ENCODE peak calls at places on chromosomes 12 and 14, in seven cellular contexts. One of them, this sample, is unnamed.
A peak's percentile ranks its signal among the peaks of the same experiment; 100 is the strongest.

GRCh38 chr12:22254450-22254849 is 80.1 kb downstream of the ST8SIA1 start:
- ATAC-seq in K562: no peak
- ATAC-seq in HepG2: no peak
- ATAC-seq in Panc1: no peak
- ATAC-seq in GM23338: no peak
- ATAC-seq in GM12878: no peak
- ATAC-seq in HCT116: no peak
- ATAC-seq in this sample: no peak

GRCh38 chr12:51482808-51483532 is 58.3 kb downstream of the SLC4A8 start:
- ATAC-seq in K562: no peak
- ATAC-seq in HepG2: no peak
- ATAC-seq in Panc1: no peak
- ATAC-seq in GM23338: no peak
- ATAC-seq in GM12878: peak; percentile 62
- ATAC-seq in HCT116: no peak
- ATAC-seq in this sample: no peak

GRCh38 chr14:105139212-105139825 is 29.3 kb downstream of the JAG2 start:
- ATAC-seq in K562: no peak
- ATAC-seq in HepG2: no peak
- ATAC-seq in Panc1: no peak
- ATAC-seq in GM23338: no peak
- ATAC-seq in GM12878: no peak
- ATAC-seq in HCT116: no peak
- ATAC-seq in this sample: no peak

GRCh38 chr12:42969357-42969756 is 379.8 kb upstream of the PRICKLE1 start:
- ATAC-seq in K562: no peak
- ATAC-seq in HepG2: no peak
- ATAC-seq in Panc1: no peak
- ATAC-seq in GM23338: no peak
- ATAC-seq in GM12878: no peak
- ATAC-seq in HCT116: no peak
- ATAC-seq in this sample: peak; percentile 53

GRCh38 chr12:44021471-44021971 is 185.6 kb downstream of the TMEM117 start:
- ATAC-seq in K562: no peak
- ATAC-seq in HepG2: no peak
- ATAC-seq in Panc1: no peak
- ATAC-seq in GM23338: no peak
- ATAC-seq in GM12878: peak; percentile 77
- ATAC-seq in HCT116: no peak
- ATAC-seq in this sample: no peak

GRCh38 chr12:104687823-104688573 is 231.2 kb downstream of the CHST11 start:
- ATAC-seq in K562: no peak
- ATAC-seq in HepG2: no peak
- ATAC-seq in Panc1: no peak
- ATAC-seq in GM23338: no peak
- ATAC-seq in GM12878: no peak
- ATAC-seq in HCT116: no peak
- ATAC-seq in this sample: no peak

GRCh38 chr14:71536927-71537772 is 395.1 kb upstream of the RGS6 start:
- ATAC-seq in K562: no peak
- ATAC-seq in HepG2: no peak
- ATAC-seq in Panc1: no peak
- ATAC-seq in GM23338: no peak
- ATAC-seq in GM12878: no peak
- ATAC-seq in HCT116: no peak
- ATAC-seq in this sample: no peak

GRCh38 chr12:120470150-120470817 is 736 bp upstream of the SRSF9 start:
- ATAC-seq in K562: peak; percentile 61
- ATAC-seq in HepG2: peak; percentile 67
- ATAC-seq in Panc1: peak; percentile 61
- ATAC-seq in GM23338: peak; percentile 35
- ATAC-seq in GM12878: peak; percentile 36
- ATAC-seq in HCT116: peak; percentile 34
- ATAC-seq in this sample: peak; percentile 7

GRCh38 chr12:2681426-2682205 is 113.2 kb upstream of the FKBP4 start:
- ATAC-seq in K562: no peak
- ATAC-seq in HepG2: peak; percentile 19
- ATAC-seq in Panc1: no peak
- ATAC-seq in GM23338: no peak
- ATAC-seq in GM12878: no peak
- ATAC-seq in HCT116: no peak
- ATAC-seq in this sample: no peak

GRCh38 chr12:25811656-25812126 is 146.8 kb upstream of the RASSF8 start:
- ATAC-seq in K562: no peak
- ATAC-seq in HepG2: no peak
- ATAC-seq in Panc1: no peak
- ATAC-seq in GM23338: no peak
- ATAC-seq in GM12878: peak; percentile 93
- ATAC-seq in HCT116: peak; percentile 88
- ATAC-seq in this sample: no peak

GRCh38 chr14:85686908-85687307 is 157.0 kb downstream of the FLRT2 start:
- ATAC-seq in K562: no peak
- ATAC-seq in HepG2: no peak
- ATAC-seq in Panc1: no peak
- ATAC-seq in GM23338: no peak
- ATAC-seq in GM12878: no peak
- ATAC-seq in HCT116: no peak
- ATAC-seq in this sample: peak; percentile 70

GRCh38 chr12:19489168-19489567 is 49.9 kb downstream of the AEBP2 start:
- ATAC-seq in K562: no peak
- ATAC-seq in HepG2: no peak
- ATAC-seq in Panc1: no peak
- ATAC-seq in GM23338: no peak
- ATAC-seq in GM12878: peak; percentile 51
- ATAC-seq in HCT116: no peak
- ATAC-seq in this sample: no peak

GRCh38 chr12:3207858-3208257 is 130.7 kb downstream of the TSPAN9 start:
- ATAC-seq in K562: peak; percentile 94
- ATAC-seq in HepG2: peak; percentile 85
- ATAC-seq in Panc1: peak; percentile 56
- ATAC-seq in GM23338: peak; percentile 79
- ATAC-seq in GM12878: no peak
- ATAC-seq in HCT116: peak; percentile 81
- ATAC-seq in this sample: no peak

GRCh38 chr12:118035194-118036041 is 18.9 kb downstream of the RFC5 start:
- ATAC-seq in K562: peak; percentile 16
- ATAC-seq in HepG2: peak; percentile 52
- ATAC-seq in Panc1: peak; percentile 36
- ATAC-seq in GM23338: peak; percentile 38
- ATAC-seq in GM12878: peak; percentile 91
- ATAC-seq in HCT116: peak; percentile 73
- ATAC-seq in this sample: peak; percentile 13

GRCh38 chr14:64935508-64935907 is 7.0 kb downstream of the GPX2 start:
- ATAC-seq in K562: no peak
- ATAC-seq in HepG2: no peak
- ATAC-seq in Panc1: no peak
- ATAC-seq in GM23338: no peak
- ATAC-seq in GM12878: peak; percentile 31
- ATAC-seq in HCT116: no peak
- ATAC-seq in this sample: no peak

GRCh38 chr12:106187155-106187789 is 48.5 kb upstream of the NUAK1 start:
- ATAC-seq in K562: no peak
- ATAC-seq in HepG2: peak; percentile 81
- ATAC-seq in Panc1: no peak
- ATAC-seq in GM23338: no peak
- ATAC-seq in GM12878: no peak
- ATAC-seq in HCT116: no peak
- ATAC-seq in this sample: no peak

GRCh38 chr12:15472036-15472435 is 149.7 kb downstream of the PTPRO start:
- ATAC-seq in K562: no peak
- ATAC-seq in HepG2: no peak
- ATAC-seq in Panc1: no peak
- ATAC-seq in GM23338: no peak
- ATAC-seq in GM12878: no peak
- ATAC-seq in HCT116: no peak
- ATAC-seq in this sample: no peak

GRCh38 chr12:51678086-51678724 is 87.2 kb downstream of the SCN8A start:
- ATAC-seq in K562: peak; percentile 96
- ATAC-seq in HepG2: peak; percentile 89
- ATAC-seq in Panc1: peak; percentile 98
- ATAC-seq in GM23338: peak; percentile 94
- ATAC-seq in GM12878: peak; percentile 83
- ATAC-seq in HCT116: peak; percentile 99
- ATAC-seq in this sample: no peak

GRCh38 chr12:2016862-2017723 is 12.8 kb upstream of the DCP1B start:
- ATAC-seq in K562: no peak
- ATAC-seq in HepG2: no peak
- ATAC-seq in Panc1: no peak
- ATAC-seq in GM23338: no peak
- ATAC-seq in GM12878: peak; percentile 60
- ATAC-seq in HCT116: no peak
- ATAC-seq in this sample: no peak

GRCh38 chr12:112823582-112824149 is 32.1 kb downstream of the RPH3A start:
- ATAC-seq in K562: peak; percentile 70
- ATAC-seq in HepG2: no peak
- ATAC-seq in Panc1: no peak
- ATAC-seq in GM23338: peak; percentile 68
- ATAC-seq in GM12878: no peak
- ATAC-seq in HCT116: peak; percentile 88
- ATAC-seq in this sample: no peak

GRCh38 chr12:19675361-19675760 is 236.1 kb downstream of the AEBP2 start:
- ATAC-seq in K562: no peak
- ATAC-seq in HepG2: no peak
- ATAC-seq in Panc1: no peak
- ATAC-seq in GM23338: no peak
- ATAC-seq in GM12878: peak; percentile 98
- ATAC-seq in HCT116: no peak
- ATAC-seq in this sample: no peak

DNA sequence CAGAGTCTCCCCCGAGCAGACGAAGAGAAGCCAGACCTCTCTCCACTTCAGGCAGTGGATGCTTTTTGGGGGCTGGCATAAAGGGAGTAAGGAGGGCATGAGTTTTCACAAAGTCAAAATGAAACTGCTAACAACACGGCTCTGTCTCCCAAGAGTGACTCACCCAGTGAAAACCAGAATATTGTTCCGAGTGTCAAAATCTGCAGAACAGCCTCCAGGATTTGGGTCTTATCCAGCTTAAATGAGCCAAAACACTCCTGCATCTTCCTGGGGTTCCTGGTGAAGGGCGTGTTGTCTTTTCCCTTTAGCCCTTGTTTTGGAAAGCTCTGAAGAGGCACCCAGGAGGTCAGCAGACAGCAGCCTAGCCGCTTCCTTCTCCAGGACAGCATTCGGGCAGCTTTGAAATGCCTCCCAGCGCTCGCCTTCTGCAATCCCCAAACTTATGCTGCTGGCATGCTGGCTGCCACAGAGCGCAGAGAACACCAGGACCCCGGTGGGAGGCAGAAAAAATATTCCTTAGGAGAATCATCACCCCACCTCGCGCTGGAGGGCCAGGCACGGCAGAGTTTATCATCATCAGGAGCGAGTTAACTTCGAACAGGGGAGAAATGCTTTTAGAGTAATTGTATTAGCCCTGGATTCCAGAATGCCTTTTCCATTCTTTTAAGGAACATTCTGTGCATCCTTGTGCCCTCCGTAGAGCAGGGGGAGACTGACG is 117.7 kb upstream of the NCOR2 start:
- ATAC-seq in K562: no peak
- ATAC-seq in HepG2: no peak
- ATAC-seq in Panc1: peak; percentile 14
- ATAC-seq in GM23338: no peak
- ATAC-seq in GM12878: peak; percentile 60
- ATAC-seq in HCT116: no peak
- ATAC-seq in this sample: peak; percentile 57
- H3K27ac ChIP-seq in K562: no peak overlapping the region
- H3K27ac ChIP-seq in HepG2: no peak overlapping the region
- H3K27ac ChIP-seq in Panc1: peak overlapping the region; percentile 98
- H3K27ac ChIP-seq in GM23338: no peak overlapping the region
- H3K27ac ChIP-seq in GM12878: no peak overlapping the region
- H3K27ac ChIP-seq in HCT116: no peak overlapping the region
- H3K27ac ChIP-seq in this sample: peak overlapping the region; percentile 91

DNA sequence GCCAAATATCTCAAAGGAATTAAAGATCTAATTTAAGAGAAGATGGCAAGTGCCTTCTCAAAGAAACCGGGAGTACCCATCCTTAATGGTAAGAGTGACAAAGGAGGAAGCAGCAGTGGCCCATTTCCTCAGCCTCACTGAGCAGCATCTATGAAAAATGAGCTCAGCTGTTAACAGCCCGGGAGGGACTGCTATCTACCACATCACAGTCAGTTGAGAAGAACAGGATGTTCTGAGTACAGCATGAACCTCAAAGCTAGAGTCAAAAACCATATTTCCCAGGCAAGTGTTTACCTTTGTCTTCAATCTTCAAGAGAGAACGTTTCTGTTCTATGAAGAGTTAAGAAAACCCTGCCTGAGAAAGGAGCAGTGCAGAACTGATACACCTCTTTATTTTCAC is 115.0 kb downstream of the BTG1 start:
- ATAC-seq in K562: peak; percentile 85
- ATAC-seq in HepG2: no peak
- ATAC-seq in Panc1: no peak
- ATAC-seq in GM23338: no peak
- ATAC-seq in GM12878: peak; percentile 80
- ATAC-seq in HCT116: no peak
- ATAC-seq in this sample: peak; percentile 89
- TF ChIP-seq POLR2AphosphoS5 in K562: no peak
- TF ChIP-seq POLR2AphosphoS5 in HepG2: no peak
- TF ChIP-seq POLR2AphosphoS5 in Panc1: no peak
- TF ChIP-seq POLR2AphosphoS5 in GM23338: no peak
- TF ChIP-seq POLR2AphosphoS5 in GM12878: no peak
- TF ChIP-seq POLR2AphosphoS5 in HCT116: no peak
- TF ChIP-seq POLR2AphosphoS5 in this sample: peak; percentile 93

GRCh38 chr12:128856791-128857078 is 3.5 kb downstream of the GLT1D1 start:
- ATAC-seq in K562: no peak
- ATAC-seq in HepG2: no peak
- ATAC-seq in Panc1: no peak
- ATAC-seq in GM23338: no peak
- ATAC-seq in GM12878: peak; percentile 47
- ATAC-seq in HCT116: no peak
- ATAC-seq in this sample: no peak
- H3K27ac ChIP-seq in K562: no peak overlapping the region
- H3K27ac ChIP-seq in HepG2: no peak overlapping the region
- H3K27ac ChIP-seq in Panc1: no peak overlapping the region
- H3K27ac ChIP-seq in GM23338: no peak overlapping the region
- H3K27ac ChIP-seq in GM12878: no peak overlapping the region
- H3K27ac ChIP-seq in HCT116: no peak overlapping the region
- H3K27ac ChIP-seq in this sample: no peak overlapping the region

GRCh38 chr12:82415402-82415801 is 57.1 kb downstream of the METTL25 start:
- ATAC-seq in K562: no peak
- ATAC-seq in HepG2: no peak
- ATAC-seq in Panc1: no peak
- ATAC-seq in GM23338: no peak
- ATAC-seq in GM12878: no peak
- ATAC-seq in HCT116: no peak
- ATAC-seq in this sample: no peak

GRCh38 chr12:82411561-82412230 is 53.4 kb downstream of the METTL25 start:
- ATAC-seq in K562: no peak
- ATAC-seq in HepG2: no peak
- ATAC-seq in Panc1: no peak
- ATAC-seq in GM23338: no peak
- ATAC-seq in GM12878: no peak
- ATAC-seq in HCT116: no peak
- ATAC-seq in this sample: no peak

GRCh38 chr12:82412246-82412645 is 53.9 kb downstream of the METTL25 start:
- ATAC-seq in K562: no peak
- ATAC-seq in HepG2: no peak
- ATAC-seq in Panc1: no peak
- ATAC-seq in GM23338: no peak
- ATAC-seq in GM12878: no peak
- ATAC-seq in HCT116: no peak
- ATAC-seq in this sample: no peak

GRCh38 chr12:82414926-82415325 is 56.6 kb downstream of the METTL25 start:
- ATAC-seq in K562: no peak
- ATAC-seq in HepG2: no peak
- ATAC-seq in Panc1: no peak
- ATAC-seq in GM23338: no peak
- ATAC-seq in GM12878: no peak
- ATAC-seq in HCT116: no peak
- ATAC-seq in this sample: no peak

GRCh38 chr12:82413994-82414393 is 55.7 kb downstream of the METTL25 start:
- ATAC-seq in K562: no peak
- ATAC-seq in HepG2: no peak
- ATAC-seq in Panc1: no peak
- ATAC-seq in GM23338: no peak
- ATAC-seq in GM12878: no peak
- ATAC-seq in HCT116: no peak
- ATAC-seq in this sample: no peak
- TF ChIP-seq POLR2AphosphoS5 in K562: no peak
- TF ChIP-seq POLR2AphosphoS5 in HepG2: no peak
- TF ChIP-seq POLR2AphosphoS5 in Panc1: no peak
- TF ChIP-seq POLR2AphosphoS5 in GM23338: no peak
- TF ChIP-seq POLR2AphosphoS5 in GM12878: no peak
- TF ChIP-seq POLR2AphosphoS5 in HCT116: no peak
- TF ChIP-seq POLR2AphosphoS5 in this sample: no peak